ENCODE peak calls at places on chromosomes 13 and 19, in five cellular contexts. Q is GM12864, M is stomach, Y is right cardiac atrium, T is fibroblast of villous mesenchyme. U is an unnamed sample.

GRCh38 chr19:8576273-8576993 is 809 bp downstream of the MYO1F start:
- DNase-seq in Y (no peak), M (no peak), T (no peak), Q (no peak), U (no peak)

GRCh38 chr19:42281175-42282035 is 12.4 kb downstream of the CIC start:
- DNase-seq in Y (peak), T (peak), M (no peak), Q (no peak), U (peak)

GRCh38 chr19:49594157-49595005 is 3.4 kb downstream of the PRR12 start:
- DNase-seq in M (no peak), T (no peak), Y (no peak), Q (no peak), U (no peak)

GRCh38 chr19:31938675-31939074 is 406.7 kb upstream of the ZNF507 start:
- DNase-seq in Y (no peak), M (no peak), Q (no peak), T (no peak), U (no peak)

GRCh38 chr13:19644947-19645439 is 11.5 kb downstream of the MPHOSPH8 start:
- DNase-seq in Y (no peak), M (no peak), Q (no peak), T (peak), U (no peak)

GRCh38 chr13:50511877-50512332 is 331.6 kb downstream of the DLEU7 start:
- DNase-seq in Q (peak), T (no peak), Y (no peak), M (no peak), U (no peak)

GRCh38 chr13:83691966-83692365 is 190.3 kb downstream of the SLITRK1 start:
- DNase-seq in T (no peak), Q (no peak), Y (no peak), M (no peak), U (no peak)

GRCh38 chr19:6997679-6998445 is 23.4 kb downstream of the MBD3L2B start:
- DNase-seq in M (no peak), T (no peak), Y (no peak), Q (no peak), U (no peak)

GRCh38 chr13:31009166-31009565 is 76.7 kb downstream of the TEX26 start:
- DNase-seq in Y (no peak), M (no peak), T (no peak), Q (no peak), U (no peak)

GRCh38 chr13:66659291-66660012 is 570.7 kb downstream of the PCDH9 start:
- DNase-seq in Y (no peak), M (no peak), T (peak), Q (no peak), U (no peak)

GRCh38 chr19:32224371-32225244 is 120.8 kb upstream of the ZNF507 start:
- DNase-seq in Y (peak), M (peak), Q (no peak), T (peak), U (peak)

GRCh38 chr19:43818500-43818899 is 8.6 kb upstream of the ZNF283 start:
- DNase-seq in M (no peak), Y (no peak), Q (no peak), T (no peak), U (no peak)

GRCh38 chr13:61183670-61184069 is 232.0 kb downstream of the PCDH20 start:
- DNase-seq in Q (no peak), Y (no peak), T (no peak), M (no peak), U (no peak)

GRCh38 chr19:30391052-30391451 is 18.9 kb downstream of the ZNF536 start:
- DNase-seq in M (no peak), Q (no peak), T (no peak), Y (no peak), U (no peak)

GRCh38 chr13:99215466-99215865 is 14.8 kb downstream of the UBAC2 start:
- DNase-seq in Y (no peak), T (no peak), Q (no peak), M (no peak), U (no peak)

GRCh38 chr19:42250249-42250665 is 4.7 kb downstream of the ERF start:
- DNase-seq in Q (no peak), M (no peak), Y (peak), T (no peak), U (peak)

GRCh38 chr13:32390048-32390447 is 37.9 kb downstream of the N4BP2L1 start:
- DNase-seq in Q (no peak), M (no peak), T (no peak), Y (no peak), U (no peak)

GRCh38 chr13:45352031-45352430 is 11.0 kb upstream of the TPT1 start:
- DNase-seq in Y (no peak), Q (no peak), M (no peak), T (no peak), U (no peak)

GRCh38 chr13:50170447-50171037 is 155.3 kb downstream of the KCNRG start:
- DNase-seq in Q (no peak), M (no peak), Y (no peak), T (peak), U (no peak)

GRCh38 chr13:111516712-111517640 is 196.5 kb downstream of the TEX29 start:
- DNase-seq in Q (no peak), Y (no peak), M (no peak), T (no peak), U (peak)

GRCh38 chr13:99214232-99214631 is 13.6 kb downstream of the UBAC2 start:
- DNase-seq in Q (peak), M (no peak), T (no peak), Y (no peak), U (no peak)

GRCh38 chr13:78759704-78760103 is 100.7 kb upstream of the OBI1 start:
- DNase-seq in T (no peak), Y (no peak), Q (no peak), M (no peak), U (no peak)

GRCh38 chr19:21569497-21569870 is 64.1 kb downstream of the ZNF429 start:
- DNase-seq in Y (no peak), M (no peak), T (peak), Q (no peak), U (no peak)

GRCh38 chr19:42096255-42096837 is 20.4 kb downstream of the ZNF574 start:
- DNase-seq in T (no peak), Y (no peak), M (no peak), Q (no peak), U (no peak)

GRCh38 chr13:41694902-41695301 is 237.6 kb downstream of the RGCC start:
- DNase-seq in Q (no peak), M (no peak), Y (peak), T (peak), U (peak)

DNA sequence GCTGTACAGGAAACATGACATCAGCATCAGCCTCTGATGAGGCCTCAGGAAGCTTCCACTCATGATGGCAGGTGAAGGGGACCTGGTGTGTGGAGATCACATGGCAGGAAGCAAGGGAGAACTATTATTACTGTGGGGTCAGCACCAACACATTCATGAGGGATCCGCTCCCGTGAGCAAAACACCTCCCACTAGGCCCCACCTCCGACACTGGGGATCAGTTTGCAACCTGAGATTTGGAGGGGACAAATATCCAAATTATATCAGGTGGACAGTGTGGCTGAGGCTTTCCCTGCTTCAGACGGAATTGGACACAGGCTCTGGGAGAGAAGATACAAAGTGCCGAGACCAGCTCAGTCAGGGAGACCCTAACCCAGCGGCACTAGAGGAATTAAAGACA is 5.7 kb upstream of the ZNF792 start:
- DNase-seq in T (no peak), Q (no peak), M (no peak), Y (no peak), U (no peak)
- H3K4me3 ChIP-seq in T (no peak), Q (no peak), M (no peak), Y (no peak), U (no peak)

DNA sequence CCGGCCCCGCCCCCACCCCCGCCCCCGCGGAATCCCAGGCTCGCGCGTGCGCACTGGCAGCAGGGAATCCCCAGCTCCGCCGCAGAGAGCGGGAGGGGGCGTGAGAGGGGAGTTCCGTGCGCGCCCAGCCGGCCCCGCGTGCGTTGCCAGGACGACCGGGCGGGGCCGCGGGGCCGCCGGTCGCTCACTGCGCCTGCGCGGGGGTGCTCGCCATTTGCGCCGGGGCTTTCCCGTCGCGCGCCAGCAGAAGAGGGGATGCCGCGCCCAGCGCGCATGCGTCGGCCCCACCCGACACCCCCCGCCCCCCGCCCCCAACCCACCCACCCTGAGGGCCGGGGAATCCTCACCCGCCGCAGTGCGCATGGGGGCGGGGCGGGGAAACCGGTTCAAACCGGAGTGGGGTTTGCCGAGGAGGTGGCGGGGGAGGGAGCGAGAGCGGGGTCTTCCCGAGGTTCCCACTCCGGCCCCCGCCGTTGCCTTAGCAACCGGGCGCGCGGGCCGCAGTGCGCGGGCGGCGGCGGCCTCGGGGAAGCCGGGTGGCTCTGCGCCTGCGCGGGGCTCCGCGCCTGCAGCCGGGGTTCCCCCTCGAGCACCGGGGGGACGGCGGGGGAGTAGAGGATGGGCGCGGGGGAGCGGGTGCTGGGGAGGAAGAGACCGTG is 15.1 kb downstream of the CCDC124 start:
- DNase-seq in M (peak), Q (peak), T (peak), Y (peak), U (peak)
- H3K4me3 ChIP-seq in M (peak), Q (peak), T (peak), Y (peak), U (peak)

GRCh38 chr13:110045202-110045601 is 258.8 kb upstream of the IRS2 start:
- DNase-seq in Y (no peak), Q (no peak), M (no peak), T (no peak), U (no peak)
- H3K4me3 ChIP-seq in Y (no peak), Q (no peak), M (no peak), T (no peak), U (no peak)

GRCh38 chr19:4543444-4543843 is 3.6 kb upstream of the LRG1 start:
- DNase-seq in Q (no peak), Y (no peak), M (no peak), T (no peak), U (no peak)

GRCh38 chr19:4541114-4541805 is 1.4 kb upstream of the LRG1 start:
- DNase-seq in Y (no peak), Q (no peak), M (no peak), T (no peak), U (no peak)

GRCh38 chr19:4543856-4544647 is 4.2 kb upstream of the LRG1 start:
- DNase-seq in Q (no peak), M (no peak), Y (no peak), T (no peak), U (no peak)

GRCh38 chr19:4539697-4540581 is at the start of gene LRG1:
- DNase-seq in T (no peak), Q (peak), M (peak), Y (no peak), U (peak)

DNA sequence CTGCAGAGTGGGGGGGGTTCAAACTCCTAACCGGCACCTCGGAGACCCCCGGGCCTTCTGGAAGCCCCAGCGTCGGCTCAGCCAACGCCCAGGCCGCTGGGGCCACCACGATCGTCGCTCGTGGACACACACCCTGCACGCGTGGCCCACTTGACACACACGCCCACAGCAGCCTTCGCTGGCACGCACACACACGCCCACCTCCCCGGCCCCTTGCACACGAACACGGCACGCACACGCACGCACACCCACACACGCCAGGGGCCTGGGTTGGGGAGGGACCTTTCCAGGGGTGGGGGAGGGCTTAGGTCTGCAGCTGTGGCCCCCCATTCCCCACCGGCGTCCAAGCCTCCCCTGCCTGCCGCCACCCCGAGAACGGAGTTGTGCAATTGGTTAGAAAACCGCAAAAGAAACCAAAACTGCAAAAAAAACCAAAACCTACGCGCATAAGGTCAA is 3.1 kb upstream of the LRG1 start:
- DNase-seq in Y (no peak), M (no peak), T (no peak), Q (no peak), U (no peak)
- H3K4me3 ChIP-seq in Y (no peak), M (peak), T (no peak), Q (no peak), U (no peak)